ENCODE peak calls at places on chromosomes 4 and X, in seven cellular contexts. One of them, this sample, is unnamed.

GRCh38 chr4:112633477-112634235 is 3.1 kb downstream of the ZGRF1 start:
- DNase-seq in mucosa of descending colon: peak; percentile 12
- DNase-seq in fibroblast of lung: peak; percentile 23
- DNase-seq in astrocyte: peak; percentile 5
- DNase-seq in spleen: no peak
- DNase-seq in uterus: no peak
- DNase-seq in A673: peak; percentile 61
- DNase-seq in this sample: no peak

GRCh38 chrX:80808854-80809493 is 703 bp downstream of the BRWD3 start:
- DNase-seq in mucosa of descending colon: peak; percentile 29
- DNase-seq in fibroblast of lung: peak; percentile 1
- DNase-seq in astrocyte: no peak
- DNase-seq in spleen: peak; percentile 81
- DNase-seq in uterus: peak; percentile 15
- DNase-seq in A673: no peak
- DNase-seq in this sample: peak; percentile 47

GRCh38 chrX:140586951-140587350 is 82.1 kb upstream of the SOX3 start:
- DNase-seq in mucosa of descending colon: no peak
- DNase-seq in fibroblast of lung: no peak
- DNase-seq in astrocyte: no peak
- DNase-seq in spleen: no peak
- DNase-seq in uterus: no peak
- DNase-seq in A673: no peak
- DNase-seq in this sample: no peak

GRCh38 chr4:87717276-87718031 is 67.4 kb downstream of the DMP1 start:
- DNase-seq in mucosa of descending colon: no peak
- DNase-seq in fibroblast of lung: peak; percentile 3
- DNase-seq in astrocyte: no peak
- DNase-seq in spleen: no peak
- DNase-seq in uterus: no peak
- DNase-seq in A673: no peak
- DNase-seq in this sample: no peak

GRCh38 chr4:100929135-100929534 is 411.3 kb upstream of the EMCN start:
- DNase-seq in mucosa of descending colon: no peak
- DNase-seq in fibroblast of lung: no peak
- DNase-seq in astrocyte: no peak
- DNase-seq in spleen: no peak
- DNase-seq in uterus: no peak
- DNase-seq in A673: no peak
- DNase-seq in this sample: no peak

GRCh38 chrX:115948018-115948923 is 222.3 kb upstream of the AGTR2 start:
- DNase-seq in mucosa of descending colon: no peak
- DNase-seq in fibroblast of lung: no peak
- DNase-seq in astrocyte: no peak
- DNase-seq in spleen: no peak
- DNase-seq in uterus: no peak
- DNase-seq in A673: no peak
- DNase-seq in this sample: no peak

GRCh38 chr4:156673483-156673882 is 298.1 kb downstream of the PDGFC start:
- DNase-seq in mucosa of descending colon: no peak
- DNase-seq in fibroblast of lung: peak; percentile 83
- DNase-seq in astrocyte: peak; percentile 77
- DNase-seq in spleen: no peak
- DNase-seq in uterus: no peak
- DNase-seq in A673: no peak
- DNase-seq in this sample: no peak

GRCh38 chrX:30065226-30065625 is 150.1 kb upstream of the MAGEB2 start:
- DNase-seq in mucosa of descending colon: no peak
- DNase-seq in fibroblast of lung: peak; percentile 65
- DNase-seq in astrocyte: peak; percentile 55
- DNase-seq in spleen: no peak
- DNase-seq in uterus: no peak
- DNase-seq in A673: no peak
- DNase-seq in this sample: no peak

GRCh38 chr4:189785257-189785656 is 155.4 kb upstream of the FRG1 start:
- DNase-seq in mucosa of descending colon: no peak
- DNase-seq in fibroblast of lung: no peak
- DNase-seq in astrocyte: no peak
- DNase-seq in spleen: no peak
- DNase-seq in uterus: no peak
- DNase-seq in A673: no peak
- DNase-seq in this sample: no peak
- H3K4me3 ChIP-seq in mucosa of descending colon: no peak overlapping the region
- H3K4me3 ChIP-seq in fibroblast of lung: no peak overlapping the region
- H3K4me3 ChIP-seq in astrocyte: no peak overlapping the region
- H3K4me3 ChIP-seq in spleen: no peak overlapping the region
- H3K4me3 ChIP-seq in uterus: no peak overlapping the region
- H3K4me3 ChIP-seq in A673: no peak overlapping the region
- H3K4me3 ChIP-seq in this sample: no peak overlapping the region

DNA sequence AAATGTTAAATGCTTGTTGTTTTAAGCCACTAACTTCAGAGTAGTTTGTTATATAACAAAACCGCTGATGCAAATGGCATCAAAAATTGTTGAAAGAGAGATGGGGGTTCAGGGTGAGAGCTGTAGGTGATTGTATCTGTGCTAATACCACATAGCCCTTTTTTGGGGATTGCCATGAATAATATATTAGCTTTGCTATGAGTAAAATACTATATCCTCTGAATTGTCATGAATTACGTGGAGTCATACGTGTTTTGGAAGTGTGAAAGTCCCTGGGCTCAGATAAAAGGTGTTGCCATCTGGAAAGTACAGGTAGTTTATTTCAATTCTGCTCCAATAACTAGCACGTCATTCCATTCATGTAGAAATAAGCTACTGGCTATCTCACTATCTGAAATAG is 30.6 kb downstream of the DYNLT3 start:
- DNase-seq in mucosa of descending colon: no peak
- DNase-seq in fibroblast of lung: no peak
- DNase-seq in astrocyte: no peak
- DNase-seq in spleen: no peak
- DNase-seq in uterus: no peak
- DNase-seq in A673: no peak
- DNase-seq in this sample: no peak
- H3K4me1 ChIP-seq in mucosa of descending colon: peaks cover 2% of the 10 kb centered on the region
- H3K4me1 ChIP-seq in fibroblast of lung: no peaks in the 10 kb centered on the region
- H3K4me1 ChIP-seq in astrocyte: no peaks in the 10 kb centered on the region
- H3K4me1 ChIP-seq in spleen: peaks cover 25% of the 10 kb centered on the region
- H3K4me1 ChIP-seq in uterus: no peaks in the 10 kb centered on the region
- H3K4me1 ChIP-seq in A673: no peaks in the 10 kb centered on the region
- H3K4me1 ChIP-seq in this sample: peaks cover 12% of the 10 kb centered on the region

GRCh38 chrX:71667328-71668247 is at the start of gene LOC101059915:
- DNase-seq in mucosa of descending colon: no peak
- DNase-seq in fibroblast of lung: no peak
- DNase-seq in astrocyte: no peak
- DNase-seq in spleen: no peak
- DNase-seq in uterus: peak; percentile 9
- DNase-seq in A673: no peak
- DNase-seq in this sample: no peak
- H3K4me3 ChIP-seq in mucosa of descending colon: no peak within 1 kb of the TSS
- H3K4me3 ChIP-seq in fibroblast of lung: no peak within 1 kb of the TSS
- H3K4me3 ChIP-seq in astrocyte: no peak within 1 kb of the TSS
- H3K4me3 ChIP-seq in spleen: no peak within 1 kb of the TSS
- H3K4me3 ChIP-seq in uterus: no peak within 1 kb of the TSS
- H3K4me3 ChIP-seq in A673: no peak within 1 kb of the TSS
- H3K4me3 ChIP-seq in this sample: no peak within 1 kb of the TSS

GRCh38 chr4:147542229-147542990 is 61.5 kb downstream of the EDNRA start:
- DNase-seq in mucosa of descending colon: no peak
- DNase-seq in fibroblast of lung: peak; percentile 66
- DNase-seq in astrocyte: peak; percentile 64
- DNase-seq in spleen: no peak
- DNase-seq in uterus: no peak
- DNase-seq in A673: peak; percentile 68
- DNase-seq in this sample: peak; percentile 63

GRCh38 chr4:147543039-147543438 is 62.1 kb downstream of the EDNRA start:
- DNase-seq in mucosa of descending colon: no peak
- DNase-seq in fibroblast of lung: peak; percentile 62
- DNase-seq in astrocyte: peak; percentile 54
- DNase-seq in spleen: no peak
- DNase-seq in uterus: no peak
- DNase-seq in A673: no peak
- DNase-seq in this sample: no peak

GRCh38 chr4:147547314-147548056 is 66.6 kb downstream of the EDNRA start:
- DNase-seq in mucosa of descending colon: no peak
- DNase-seq in fibroblast of lung: peak; percentile 85
- DNase-seq in astrocyte: peak; percentile 84
- DNase-seq in spleen: no peak
- DNase-seq in uterus: no peak
- DNase-seq in A673: no peak
- DNase-seq in this sample: no peak

GRCh38 chr4:147548251-147548650 is 67.4 kb downstream of the EDNRA start:
- DNase-seq in mucosa of descending colon: no peak
- DNase-seq in fibroblast of lung: peak; percentile 23
- DNase-seq in astrocyte: no peak
- DNase-seq in spleen: no peak
- DNase-seq in uterus: no peak
- DNase-seq in A673: no peak
- DNase-seq in this sample: no peak

GRCh38 chr4:147546341-147546740 is 65.4 kb downstream of the EDNRA start:
- DNase-seq in mucosa of descending colon: no peak
- DNase-seq in fibroblast of lung: peak; percentile 96
- DNase-seq in astrocyte: peak; percentile 96
- DNase-seq in spleen: no peak
- DNase-seq in uterus: no peak
- DNase-seq in A673: peak; percentile 60
- DNase-seq in this sample: no peak
- H3K4me1 ChIP-seq in mucosa of descending colon: no peaks in the 10 kb centered on the region
- H3K4me1 ChIP-seq in fibroblast of lung: peaks cover 13% of the 10 kb centered on the region
- H3K4me1 ChIP-seq in astrocyte: peaks cover 33% of the 10 kb centered on the region
- H3K4me1 ChIP-seq in spleen: no peaks in the 10 kb centered on the region
- H3K4me1 ChIP-seq in uterus: peaks cover 5% of the 10 kb centered on the region
- H3K4me1 ChIP-seq in A673: peaks cover 12% of the 10 kb centered on the region
- H3K4me1 ChIP-seq in this sample: peaks cover 15% of the 10 kb centered on the region

GRCh38 chr4:4481394-4482000 is 60.4 kb downstream of the STX18 start:
- DNase-seq in mucosa of descending colon: no peak
- DNase-seq in fibroblast of lung: peak; percentile 55
- DNase-seq in astrocyte: peak; percentile 44
- DNase-seq in spleen: no peak
- DNase-seq in uterus: no peak
- DNase-seq in A673: no peak
- DNase-seq in this sample: no peak
- H3K4me3 ChIP-seq in mucosa of descending colon: no peak overlapping the region
- H3K4me3 ChIP-seq in fibroblast of lung: no peak overlapping the region
- H3K4me3 ChIP-seq in astrocyte: no peak overlapping the region
- H3K4me3 ChIP-seq in spleen: no peak overlapping the region
- H3K4me3 ChIP-seq in uterus: no peak overlapping the region
- H3K4me3 ChIP-seq in A673: no peak overlapping the region
- H3K4me3 ChIP-seq in this sample: no peak overlapping the region

This sample was measured in HAP-1.